ENCODE peak calls at places on chromosome 5, in ten cellular contexts. C is uterus, E is ovary, J is heart right ventricle, R is thoracic aorta, N is lower lobe of right lung, Y is right lobe of liver, Z is stomach, F is hepatocyte, A is Panc1. W is an unnamed sample. For H3K27me3, the result is how much of the 10 kb centered on the place peaks cover.

GRCh38 chr5:37786855-37787254 is 53.0 kb downstream of the GDNF start:
- DNase-seq in Y (no peak), N (no peak), Z (no peak), A (no peak), C (no peak), J (no peak), F (no peak), R (no peak), E (no peak), W (no peak)

GRCh38 chr5:157821822-157822622 is 36.9 kb downstream of the CLINT1 start:
- DNase-seq in C (no peak), R (no peak), J (no peak), Z (no peak), N (no peak), F (no peak), A (no peak), E (no peak), Y (no peak), W (no peak)

GRCh38 chr5:122780296-122780695 is 5.4 kb downstream of the SNX2 start:
- DNase-seq in Z (no peak), E (no peak), J (no peak), C (no peak), R (no peak), N (no peak), F (no peak), Y (no peak), A (no peak), W (no peak)

GRCh38 chr5:119019431-119020348 is 31.3 kb upstream of the DTWD2 start:
- DNase-seq in Y (no peak), A (no peak), J (no peak), R (no peak), N (no peak), C (no peak), Z (no peak), F (no peak), E (no peak), W (no peak)

GRCh38 chr5:16461026-16461425 is 4.6 kb downstream of the ZNF622 start:
- DNase-seq in E (no peak), Z (no peak), R (no peak), F (no peak), Y (no peak), N (no peak), A (no peak), J (no peak), C (no peak), W (no peak)

GRCh38 chr5:128905225-128906110 is 59.8 kb upstream of the SLC27A6 start:
- DNase-seq in Y (no peak), C (peak), R (no peak), J (no peak), F (peak), E (no peak), A (peak), Z (no peak), N (no peak), W (no peak)

GRCh38 chr5:69234457-69235268 is at the start of gene CDK7:
- DNase-seq in J (peak), R (peak), A (peak), E (peak), Z (peak), Y (peak), F (peak), C (peak), N (peak), W (peak)

GRCh38 chr5:16897284-16897704 is 38.8 kb downstream of the MYO10 start:
- DNase-seq in Y (no peak), Z (no peak), J (no peak), N (no peak), A (no peak), E (no peak), C (no peak), R (no peak), F (peak), W (no peak)

GRCh38 chr5:40385544-40385943 is 294.2 kb upstream of the PTGER4 start:
- DNase-seq in C (no peak), J (no peak), E (no peak), N (no peak), F (no peak), Z (no peak), R (no peak), Y (no peak), A (peak), W (no peak)

GRCh38 chr5:170408189-170408588 is 19.0 kb upstream of the KCNMB1 start:
- DNase-seq in A (no peak), C (no peak), Z (no peak), F (no peak), E (no peak), J (no peak), N (no peak), Y (no peak), R (no peak), W (no peak)

GRCh38 chr5:145350501-145350900 is 484.6 kb downstream of the PRELID2 start:
- DNase-seq in E (no peak), A (no peak), C (no peak), Y (no peak), R (no peak), J (no peak), Z (no peak), N (no peak), F (no peak), W (no peak)

GRCh38 chr5:134552301-134552700 is 26.8 kb downstream of the JADE2 start:
- DNase-seq in J (peak), A (peak), R (peak), F (no peak), E (peak), N (no peak), Y (no peak), Z (peak), C (no peak), W (peak)

GRCh38 chr5:154646841-154647759 is 108.1 kb upstream of the LARP1 start:
- DNase-seq in C (no peak), J (peak), N (peak), F (peak), A (no peak), Z (peak), R (no peak), E (peak), Y (peak), W (peak)

GRCh38 chr5:95883185-95884020 is 60.9 kb upstream of the GLRX start:
- DNase-seq in Z (no peak), J (no peak), F (no peak), C (no peak), Y (no peak), A (no peak), N (no peak), R (no peak), E (no peak), W (no peak)

GRCh38 chr5:2156358-2157059 is 273.8 kb upstream of the IRX4 start:
- DNase-seq in E (no peak), A (no peak), Y (no peak), J (no peak), Z (no peak), N (no peak), R (no peak), F (no peak), C (no peak), W (no peak)

GRCh38 chr5:130651440-130651839 is 513.6 kb downstream of the HINT1 start:
- DNase-seq in F (no peak), A (no peak), Y (no peak), N (no peak), Z (no peak), C (no peak), J (no peak), E (no peak), R (no peak), W (no peak)

GRCh38 chr5:31194458-31194808 is 947 bp downstream of the CDH6 start:
- DNase-seq in Y (no peak), C (no peak), A (no peak), J (no peak), Z (no peak), E (no peak), F (no peak), R (no peak), N (no peak), W (no peak)

GRCh38 chr5:141878186-141878770 is at the start of gene PCDH1:
- DNase-seq in N (no peak), F (peak), J (peak), R (no peak), A (no peak), Y (no peak), C (peak), E (no peak), Z (peak), W (peak)

GRCh38 chr5:32174011-32174866 is at the start of gene GOLPH3:
- DNase-seq in F (peak), Y (peak), C (peak), J (peak), Z (peak), E (peak), A (no peak), N (peak), R (peak), W (peak)

GRCh38 chr5:143402464-143403356 is 776 bp downstream of the NR3C1 start:
- DNase-seq in C (peak), R (peak), N (peak), J (peak), Z (peak), A (no peak), Y (peak), F (peak), E (peak), W (peak)

GRCh38 chr5:138790684-138791083 is 37.5 kb downstream of the CTNNA1 start:
- DNase-seq in E (no peak), F (no peak), J (no peak), C (no peak), A (no peak), Y (no peak), N (no peak), R (no peak), Z (no peak), W (no peak)

GRCh38 chr5:119470851-119471451 is 18.7 kb downstream of the HSD17B4 start:
- DNase-seq in A (no peak), R (no peak), N (no peak), E (no peak), Z (no peak), C (no peak), Y (no peak), J (no peak), F (peak), W (no peak)

GRCh38 chr5:78638423-78638822 is 10.1 kb downstream of the LHFPL2 start:
- DNase-seq in E (peak), Z (peak), F (peak), N (no peak), C (peak), J (peak), A (peak), Y (no peak), R (peak), W (peak)

GRCh38 chr5:95858023-95858461 is 35.5 kb upstream of the GLRX start:
- DNase-seq in Z (no peak), C (peak), F (peak), E (peak), R (peak), A (no peak), N (no peak), Y (no peak), J (no peak), W (peak)

GRCh38 chr5:149024978-149025377 is 37.9 kb downstream of the SH3TC2 start:
- DNase-seq in N (no peak), C (no peak), F (no peak), Z (no peak), J (no peak), R (no peak), A (no peak), Y (no peak), E (no peak), W (no peak)

GRCh38 chr5:180313677-180314076 is 21.8 kb upstream of the MAPK9 start:
- DNase-seq in F (no peak), E (no peak), N (peak), Z (no peak), R (no peak), C (no peak), A (no peak), J (peak), Y (peak), W (peak)

GRCh38 chr5:51468196-51468595 is 84.9 kb downstream of the ISL1 start:
- DNase-seq in N (no peak), E (no peak), A (no peak), Y (no peak), R (no peak), J (no peak), Z (no peak), C (no peak), F (peak), W (no peak)

GRCh38 chr5:174177976-174178600 is 132.6 kb downstream of the NSG2 start:
- DNase-seq in C (no peak), A (no peak), E (no peak), N (no peak), Y (no peak), F (no peak), J (no peak), R (no peak), Z (no peak), W (no peak)

GRCh38 chr5:10602031-10602806 is 38.3 kb downstream of the ANKRD33B start:
- DNase-seq in R (no peak), Z (no peak), J (peak), A (no peak), N (no peak), E (no peak), F (no peak), C (no peak), Y (peak), W (peak)

GRCh38 chr5:62043289-62044274 is 262.4 kb upstream of the KIF2A start:
- DNase-seq in E (no peak), R (no peak), J (no peak), Y (no peak), F (no peak), N (no peak), A (no peak), C (no peak), Z (no peak), W (no peak)

GRCh38 chr5:14332038-14332631 is 189.0 kb downstream of the TRIO start:
- DNase-seq in N (no peak), C (no peak), J (no peak), E (no peak), Z (no peak), R (no peak), F (no peak), A (no peak), Y (no peak), W (no peak)

GRCh38 chr5:100165309-100165708 is 369.9 kb upstream of the FAM174A start:
- DNase-seq in E (no peak), Z (no peak), J (no peak), Y (no peak), F (no peak), N (no peak), C (no peak), R (no peak), A (no peak), W (no peak)

GRCh38 chr5:14475013-14475412 is 106.6 kb upstream of the OTULINL start:
- DNase-seq in A (no peak), F (no peak), C (no peak), E (no peak), R (no peak), Y (no peak), N (no peak), Z (no peak), J (no peak), W (no peak)

GRCh38 chr5:73673161-73673591 is 47.2 kb downstream of the ARHGEF28 start:
- DNase-seq in R (no peak), C (no peak), A (peak), J (no peak), E (no peak), Z (no peak), N (no peak), F (peak), Y (no peak), W (no peak)

GRCh38 chr5:34053133-34053532 is 10.1 kb upstream of the C1QTNF3 start:
- DNase-seq in Y (no peak), J (no peak), N (no peak), F (peak), A (no peak), Z (no peak), C (no peak), R (no peak), E (no peak), W (no peak)

GRCh38 chr5:625516-625915 is 13.4 kb downstream of the CEP72 start:
- DNase-seq in Z (no peak), J (no peak), C (no peak), R (no peak), F (no peak), Y (no peak), E (no peak), N (peak), A (no peak), W (no peak)

GRCh38 chr5:624951-625230 is 12.8 kb downstream of the CEP72 start:
- DNase-seq in F (no peak), N (peak), Y (no peak), R (no peak), J (no peak), Z (no peak), A (no peak), E (no peak), C (no peak), W (no peak)

GRCh38 chr5:624118-624950 is 12.2 kb downstream of the CEP72 start:
- DNase-seq in E (no peak), C (no peak), Y (no peak), J (no peak), F (no peak), R (no peak), A (no peak), Z (no peak), N (peak), W (no peak)

GRCh38 chr5:627840-628239 is 15.7 kb downstream of the CEP72 start:
- DNase-seq in E (no peak), C (no peak), N (no peak), F (no peak), Y (no peak), Z (no peak), R (no peak), J (no peak), A (no peak), W (no peak)

DNA sequence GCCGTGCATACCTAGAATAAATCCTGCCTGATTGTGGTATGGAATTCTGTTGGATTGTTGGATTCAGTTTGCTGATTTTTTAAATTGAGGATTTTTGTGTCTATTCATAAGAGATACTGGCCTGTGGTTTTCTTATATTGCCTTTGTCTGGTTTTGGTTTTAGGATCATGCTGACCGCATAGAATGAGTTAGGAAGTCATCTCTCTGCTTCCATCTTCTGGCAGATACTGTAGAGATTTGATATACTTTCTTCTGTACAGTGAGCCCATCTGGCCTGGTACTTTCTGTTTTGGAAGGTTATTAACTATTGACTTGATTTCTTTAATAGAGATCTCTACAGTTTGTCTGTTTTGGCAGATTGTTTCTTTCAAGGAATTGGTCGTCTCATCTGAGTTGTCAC is 14.7 kb downstream of the CEP72 start:
- DNase-seq in Y (no peak), A (no peak), N (no peak), F (no peak), R (no peak), J (no peak), E (no peak), C (no peak), Z (no peak), W (no peak)
- TF ChIP-seq CTCF in Y (no peak), A (no peak), N (no peak), F (no peak), R (no peak), J (no peak), E (no peak), C (no peak), Z (no peak), W (no peak)

GRCh38 chr5:522899-523657 is 1.2 kb downstream of the SLC9A3 start:
- DNase-seq in A (no peak), E (no peak), J (no peak), Z (peak), Y (no peak), R (no peak), C (no peak), N (no peak), F (peak), W (no peak)

GRCh38 chr5:523658-524441 is 399 bp downstream of the SLC9A3 start:
- DNase-seq in J (no peak), A (no peak), F (no peak), Y (no peak), N (no peak), Z (no peak), C (no peak), E (no peak), R (no peak), W (no peak)

GRCh38 chr5:520196-520849 is 3.9 kb downstream of the SLC9A3 start:
- DNase-seq in C (no peak), N (no peak), J (no peak), Z (no peak), E (no peak), F (no peak), Y (no peak), R (no peak), A (no peak), W (no peak)

GRCh38 chr5:518721-519120 is 5.5 kb downstream of the SLC9A3 start:
- DNase-seq in J (no peak), R (no peak), Y (no peak), E (no peak), N (no peak), A (no peak), Z (no peak), C (no peak), F (peak), W (no peak)

GRCh38 chr5:520850-521226 is 3.4 kb downstream of the SLC9A3 start:
- DNase-seq in N (no peak), R (no peak), C (no peak), E (no peak), F (no peak), Y (no peak), J (no peak), A (no peak), Z (no peak), W (no peak)
- H3K27me3 ChIP-seq in N (half or more), R (under half), C (under half), E (under half), F (under half), Y (under half), J (half or more), A (under half), Z (half or more), W (half or more)

DNA sequence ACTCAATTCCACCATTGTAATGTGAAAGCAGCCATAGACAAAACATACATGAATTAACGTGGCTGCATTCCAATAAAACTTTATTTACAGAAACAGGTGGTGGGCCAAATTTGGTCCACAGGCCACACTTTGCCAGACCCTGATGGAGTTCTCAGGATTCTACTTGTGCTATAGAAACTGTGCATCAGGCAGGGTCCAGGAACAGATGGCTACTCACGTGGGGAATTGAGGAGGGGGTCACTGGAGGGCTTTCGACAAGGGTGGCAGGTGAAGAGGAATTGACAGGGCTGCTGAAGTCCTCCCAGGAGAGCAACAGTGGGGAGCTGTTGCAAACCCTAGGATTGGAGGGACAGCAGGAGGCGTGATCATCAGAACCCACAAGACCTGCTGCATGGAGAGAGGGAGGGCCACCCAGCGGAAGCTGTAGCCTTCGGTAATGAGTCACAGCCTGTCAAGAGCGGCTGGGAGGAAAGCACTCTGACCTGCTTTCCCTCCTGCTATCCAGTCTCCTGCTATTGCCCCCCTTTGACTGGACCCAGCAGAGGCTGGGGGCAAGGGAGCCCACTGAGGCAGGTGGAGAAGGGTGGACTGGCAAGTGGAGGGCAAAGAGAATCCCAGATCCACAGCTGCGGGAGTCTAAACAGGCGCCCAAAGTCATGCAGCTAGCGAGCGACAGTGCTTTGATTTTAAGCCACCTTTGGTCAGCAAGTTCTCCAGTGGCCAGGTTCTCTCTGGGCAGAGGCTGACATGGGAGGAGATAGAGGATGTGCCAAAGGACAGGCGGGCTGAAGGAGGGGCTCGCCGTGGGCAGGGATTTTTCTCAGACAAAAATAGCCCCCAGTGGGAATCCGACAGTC is 138.3 kb upstream of the SMIM23 start:
- DNase-seq in Y (no peak), A (no peak), F (peak), E (no peak), C (no peak), R (no peak), N (no peak), Z (no peak), J (no peak), W (no peak)
- TF ChIP-seq CTCF in Y (no peak), A (no peak), F (no peak), E (no peak), C (no peak), R (no peak), N (no peak), Z (no peak), J (no peak), W (no peak)

DNA sequence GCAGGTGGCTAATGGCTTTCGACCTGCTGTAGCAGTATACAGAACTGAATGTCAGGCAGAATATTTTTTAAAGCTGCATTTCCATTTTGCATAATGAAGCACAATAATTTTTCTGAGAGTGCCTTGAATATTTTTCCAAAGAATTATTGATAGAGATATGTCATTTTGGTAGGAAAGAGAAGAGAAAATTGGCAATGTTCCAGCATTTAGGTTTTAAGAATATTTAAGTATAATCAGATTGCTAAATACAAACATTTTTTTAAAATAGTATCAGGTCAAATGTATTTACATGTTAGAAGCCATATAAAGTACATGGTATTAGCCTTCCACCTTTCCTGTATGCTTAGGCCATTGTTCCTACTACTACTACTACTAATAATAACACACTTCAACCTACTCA is 42.4 kb downstream of the PAM start:
- DNase-seq in E (no peak), R (no peak), J (no peak), N (no peak), C (no peak), Z (no peak), A (no peak), Y (no peak), F (no peak), W (no peak)
- H3K27me3 ChIP-seq in E (under half), R (under half), J (under half), N (under half), C (under half), Z (under half), A (under half), Y (under half), F (under half), W (under half)

GRCh38 chr5:163503106-163504090 is 2.0 kb upstream of the MAT2B start:
- DNase-seq in J (peak), C (peak), R (peak), A (no peak), N (peak), Z (peak), E (peak), F (peak), Y (peak), W (peak)
- TF ChIP-seq CTCF in J (peak), C (peak), R (no peak), A (peak), N (peak), Z (no peak), E (no peak), F (peak), Y (no peak), W (peak)

GRCh38 chr5:8208307-8208706 is 339.4 kb downstream of the MTRR start:
- DNase-seq in Y (no peak), J (no peak), F (no peak), R (no peak), Z (no peak), N (no peak), E (no peak), A (no peak), C (no peak), W (no peak)
- H3K27me3 ChIP-seq in Y (under half), J (under half), F (under half), R (under half), Z (under half), N (under half), E (under half), A (under half), C (under half), W (under half)